ENCODE peak calls at places on chromosomes 16 and 17, in six cellular contexts. Y, W, B, V, R and Z are unnamed samples.

GRCh38 chr16:87487361-87487924 is 5.4 kb downstream of the ZCCHC14 start:
- DNase-seq in Y (no peak), W (peak; percentile 78), B (peak; percentile 65), V (no peak), R (no peak), Z (peak; percentile 96)

GRCh38 chr17:8696951-8697745 is 47.5 kb downstream of the CCDC42 start:
- DNase-seq in Y (no peak), W (no peak), B (no peak), V (no peak), R (no peak), Z (no peak)

GRCh38 chr17:4806420-4806769 is 557 bp upstream of the PLD2 start:
- DNase-seq in Y (no peak), W (no peak), B (no peak), V (no peak), R (peak; percentile 23), Z (peak; percentile 70)

GRCh38 chr17:40557531-40558299 is 7.6 kb downstream of the CCR7 start:
- DNase-seq in Y (no peak), W (no peak), B (no peak), V (no peak), R (no peak), Z (no peak)

GRCh38 chr17:78137392-78138203 is 7.0 kb downstream of the TMC8 start:
- DNase-seq in Y (no peak), W (no peak), B (no peak), V (no peak), R (no peak), Z (peak; percentile 52)

GRCh38 chr17:54876656-54877195 is 23.9 kb upstream of the TOM1L1 start:
- DNase-seq in Y (no peak), W (no peak), B (no peak), V (no peak), R (no peak), Z (no peak)

GRCh38 chr16:50502616-50503000 is 45.6 kb upstream of the NKD1 start:
- DNase-seq in Y (no peak), W (no peak), B (no peak), V (no peak), R (no peak), Z (peak; percentile 40)

GRCh38 chr17:72501404-72502110 is 380.7 kb downstream of the SOX9 start:
- DNase-seq in Y (no peak), W (no peak), B (no peak), V (no peak), R (no peak), Z (no peak)

GRCh38 chr16:58462997-58463891 is 36.7 kb upstream of the NDRG4 start:
- DNase-seq in Y (no peak), W (peak; percentile 27), B (no peak), V (no peak), R (no peak), Z (peak; percentile 41)

GRCh38 chr17:42679001-42679491 is 2.3 kb upstream of the PLEKHH3 start:
- DNase-seq in Y (no peak), W (peak; percentile 79), B (no peak), V (no peak), R (peak; percentile 24), Z (peak; percentile 78)

GRCh38 chr16:14232106-14232890 is 161.2 kb downstream of the MRTFB start:
- DNase-seq in Y (no peak), W (peak; percentile 3), B (no peak), V (no peak), R (no peak), Z (no peak)

GRCh38 chr17:49595328-49595727 is 19.7 kb downstream of the NXPH3 start:
- DNase-seq in Y (no peak), W (no peak), B (no peak), V (no peak), R (no peak), Z (no peak)

GRCh38 chr17:63772801-63773271 is 561 bp downstream of the CCDC47 start:
- DNase-seq in Y (no peak), W (no peak), B (no peak), V (no peak), R (peak; percentile 56), Z (no peak)

GRCh38 chr16:337975-338575 is 14.4 kb downstream of the AXIN1 start:
- DNase-seq in Y (no peak), W (no peak), B (no peak), V (no peak), R (no peak), Z (no peak)

GRCh38 chr17:50953831-50954601 is 87.9 kb upstream of the TOB1 start:
- DNase-seq in Y (no peak), W (peak; percentile 81), B (peak; percentile 71), V (peak; percentile 84), R (no peak), Z (peak; percentile 94)

GRCh38 chr16:21950782-21951521 is 2.2 kb upstream of the UQCRC2 start:
- DNase-seq in Y (no peak), W (no peak), B (no peak), V (no peak), R (peak; percentile 45), Z (peak; percentile 25)

GRCh38 chr17:56597495-56597990 is 4.0 kb downstream of the NOG start:
- DNase-seq in Y (no peak), W (no peak), B (no peak), V (no peak), R (peak; percentile 67), Z (peak; percentile 38)

GRCh38 chr17:41792835-41793748 is 6.6 kb upstream of the JUP start:
- DNase-seq in Y (no peak), W (no peak), B (peak; percentile 77), V (no peak), R (peak; percentile 60), Z (peak; percentile 95)

GRCh38 chr17:74280093-74280513 is 6.1 kb downstream of the DNAI2 start:
- DNase-seq in Y (no peak), W (no peak), B (no peak), V (no peak), R (no peak), Z (no peak)

GRCh38 chr16:23694707-23695373 is 16.2 kb downstream of the PLK1 start:
- DNase-seq in Y (no peak), W (no peak), B (no peak), V (no peak), R (peak; percentile 30), Z (peak; percentile 34)

GRCh38 chr17:47707056-47707791 is 13.3 kb downstream of the TBKBP1 start:
- DNase-seq in Y (no peak), W (no peak), B (no peak), V (no peak), R (no peak), Z (no peak)

GRCh38 chr17:28881533-28882056 is 15.9 kb downstream of the FLOT2 start:
- DNase-seq in Y (no peak), W (no peak), B (no peak), V (no peak), R (no peak), Z (no peak)

GRCh38 chr17:78387982-78388941 is 9.8 kb downstream of the PGS1 start:
- DNase-seq in Y (no peak), W (no peak), B (no peak), V (no peak), R (no peak), Z (no peak)

GRCh38 chr17:79066963-79067362 is 7.7 kb upstream of the ENGASE start:
- DNase-seq in Y (no peak), W (no peak), B (no peak), V (no peak), R (no peak), Z (no peak)

GRCh38 chr17:8143581-8144400 is 8.4 kb downstream of the PER1 start:
- DNase-seq in Y (no peak), W (no peak), B (no peak), V (no peak), R (no peak), Z (no peak)

GRCh38 chr17:40265337-40265736 is 22.3 kb upstream of the CDC6 start:
- DNase-seq in Y (no peak), W (no peak), B (no peak), V (no peak), R (no peak), Z (no peak)

GRCh38 chr16:3839402-3840184 is 40.9 kb downstream of the CREBBP start:
- DNase-seq in Y (no peak), W (no peak), B (no peak), V (no peak), R (no peak), Z (no peak)

GRCh38 chr17:5422505-5422904 is 2.5 kb downstream of the RPAIN start:
- DNase-seq in Y (no peak), W (no peak), B (peak; percentile 76), V (no peak), R (peak; percentile 86), Z (no peak)

GRCh38 chr16:54281535-54282201 is 4.9 kb downstream of the IRX3 start:
- DNase-seq in Y (no peak), W (no peak), B (no peak), V (no peak), R (no peak), Z (no peak)